ENCODE peak calls at places on chromosomes 1 and 21, in five cellular contexts. W, H, X, Q and D are unnamed samples. For H3K4me1 and H3K9me3, the result is how much of the 10 kb centered on the place peaks cover.

GRCh38 chr21:30102881-30103280 is 63.7 kb downstream of the CLDN17 start:
- DNase-seq in Q (no peak), W (no peak), H (no peak), X (no peak), D (no peak)

GRCh38 chr21:21200103-21200938 is 202.1 kb downstream of the NCAM2 start:
- DNase-seq in X (no peak), H (no peak), Q (no peak), W (peak), D (peak)

GRCh38 chr1:245086389-245086969 is 68.3 kb upstream of the KIF26B start:
- DNase-seq in W (no peak), X (no peak), H (no peak), Q (no peak), D (no peak)

GRCh38 chr1:223747838-223748335 is 35.5 kb downstream of the CAPN2 start:
- DNase-seq in Q (no peak), X (no peak), H (no peak), W (no peak), D (no peak)

GRCh38 chr1:165836664-165837482 is 9.5 kb downstream of the UCK2 start:
- DNase-seq in H (no peak), W (no peak), X (no peak), Q (no peak), D (no peak)

GRCh38 chr1:165068716-165069115 is 287.8 kb downstream of the LMX1A start:
- DNase-seq in H (no peak), Q (no peak), W (no peak), X (no peak), D (no peak)

GRCh38 chr1:48966583-48966982 is 189.9 kb upstream of the BEND5 start:
- DNase-seq in H (no peak), Q (no peak), X (no peak), W (no peak), D (no peak)

GRCh38 chr1:25080294-25081209 is 150.5 kb upstream of the RUNX3 start:
- DNase-seq in Q (no peak), H (no peak), X (peak), W (no peak), D (no peak)

GRCh38 chr1:162381941-162382750 is 618 bp downstream of the C1orf226 start:
- DNase-seq in W (no peak), Q (no peak), X (no peak), H (no peak), D (no peak)

GRCh38 chr1:211352985-211353515 is 26.4 kb downstream of the TRAF5 start:
- DNase-seq in H (no peak), X (peak), Q (no peak), W (no peak), D (peak)

GRCh38 chr1:145982010-145982723 is 14.2 kb downstream of the TXNIP start:
- DNase-seq in Q (no peak), W (no peak), H (no peak), X (no peak), D (no peak)

GRCh38 chr1:41499591-41499990 is 15.1 kb upstream of the EDN2 start:
- DNase-seq in H (peak), W (no peak), X (no peak), Q (no peak), D (no peak)

GRCh38 chr1:90963651-90964050 is 58.2 kb downstream of the ZNF644 start:
- DNase-seq in Q (no peak), H (no peak), W (no peak), X (no peak), D (no peak)

GRCh38 chr1:1959840-1960479 is 40.9 kb upstream of the TMEM52 start:
- DNase-seq in H (peak), Q (peak), X (peak), W (peak), D (peak)

GRCh38 chr1:207004931-207005830 is 27.4 kb downstream of the C1orf116 start:
- DNase-seq in H (no peak), Q (peak), W (no peak), X (peak), D (peak)

GRCh38 chr1:62746086-62746808 is 37.7 kb upstream of the ATG4C start:
- DNase-seq in H (no peak), Q (no peak), X (peak), W (no peak), D (no peak)

GRCh38 chr1:222521299-222522104 is 26.4 kb downstream of the HHIPL2 start:
- DNase-seq in H (no peak), Q (no peak), X (no peak), W (no peak), D (no peak)

GRCh38 chr1:55640708-55641473 is 425.7 kb upstream of the USP24 start:
- DNase-seq in H (peak), Q (peak), X (no peak), W (peak), D (no peak)

GRCh38 chr1:78223417-78224215 is 177.8 kb downstream of the GIPC2 start:
- DNase-seq in W (no peak), X (no peak), H (no peak), Q (no peak), D (no peak)

GRCh38 chr1:156795787-156796186 is 20.9 kb downstream of the SH2D2A start:
- DNase-seq in Q (no peak), H (no peak), X (no peak), W (no peak), D (no peak)

GRCh38 chr1:81760487-81761097 is 40.1 kb upstream of the ADGRL2 start:
- DNase-seq in W (no peak), Q (no peak), H (no peak), X (no peak), D (no peak)

GRCh38 chr1:14109276-14109635 is 409.3 kb downstream of the PRDM2 start:
- DNase-seq in W (no peak), Q (no peak), X (no peak), H (no peak), D (no peak)

GRCh38 chr1:230507671-230508407 is 81.7 kb upstream of the PGBD5 start:
- DNase-seq in W (peak), Q (peak), H (no peak), X (peak), D (no peak)

GRCh38 chr1:186152227-186152944 is 222.7 kb downstream of the TPR start:
- DNase-seq in X (no peak), H (no peak), W (no peak), Q (no peak), D (no peak)

GRCh38 chr1:231841616-231842344 is 215.2 kb downstream of the DISC1 start:
- DNase-seq in W (no peak), Q (no peak), H (no peak), X (no peak), D (no peak)

GRCh38 chr1:47468759-47469404 is 31.0 kb downstream of the FOXD2 start:
- DNase-seq in X (no peak), Q (no peak), W (no peak), H (no peak), D (no peak)

GRCh38 chr1:5781079-5781478 is 211.1 kb downstream of the NPHP4 start:
- DNase-seq in X (no peak), Q (no peak), H (no peak), W (no peak), D (no peak)

GRCh38 chr1:155981266-155982088 is 3.1 kb upstream of the ARHGEF2 start:
- DNase-seq in Q (peak), H (no peak), X (peak), W (no peak), D (peak)

GRCh38 chr21:17783816-17784598 is 35.1 kb downstream of the C21orf91 start:
- DNase-seq in Q (no peak), X (peak), H (no peak), W (no peak), D (no peak)

GRCh38 chr21:44298301-44298700 is 1.6 kb upstream of the PFKL start:
- DNase-seq in X (peak), W (no peak), H (no peak), Q (no peak), D (no peak)

GRCh38 chr1:92711473-92712165 is 73.3 kb downstream of the EVI5 start:
- DNase-seq in W (no peak), Q (no peak), H (no peak), X (no peak), D (no peak)

GRCh38 chr21:43884012-43884860 is 19.2 kb downstream of the AGPAT3 start:
- DNase-seq in Q (no peak), H (peak), X (no peak), W (no peak), D (peak)

GRCh38 chr1:203479646-203480045 is 4.0 kb downstream of the PRELP start:
- DNase-seq in Q (no peak), X (no peak), W (no peak), H (no peak), D (no peak)

GRCh38 chr1:204348722-204349121 is 11.0 kb downstream of the PLEKHA6 start:
- DNase-seq in Q (peak), X (no peak), H (peak), W (peak), D (no peak)

GRCh38 chr1:206679738-206680211 is 4.9 kb upstream of the MAPKAPK2 start:
- DNase-seq in W (no peak), Q (no peak), X (peak), H (no peak), D (no peak)

DNA sequence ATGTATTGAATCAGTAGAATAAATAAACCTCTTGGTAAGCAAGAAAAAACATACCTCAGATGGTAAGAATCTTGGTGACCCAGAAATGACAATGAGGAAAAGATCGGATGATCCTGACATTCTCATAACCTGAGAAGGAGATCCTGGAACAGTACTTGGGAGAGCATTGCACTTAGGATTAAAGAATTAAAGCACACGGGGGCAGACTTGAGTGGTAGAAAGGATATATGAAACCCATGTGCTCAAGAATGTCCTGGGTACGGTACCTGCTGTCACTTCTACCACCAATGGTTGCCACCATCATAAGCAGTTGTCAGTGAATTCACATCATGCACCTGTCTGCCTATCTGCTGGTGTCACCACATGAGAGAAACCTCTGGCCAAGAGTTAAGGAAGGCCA is 108.9 kb upstream of the GJB5 start:
- DNase-seq in Q (no peak), X (no peak), W (no peak), H (no peak), D (no peak)
- H3K27ac ChIP-seq in Q (no peak), X (no peak), W (no peak), H (no peak), D (no peak)

DNA sequence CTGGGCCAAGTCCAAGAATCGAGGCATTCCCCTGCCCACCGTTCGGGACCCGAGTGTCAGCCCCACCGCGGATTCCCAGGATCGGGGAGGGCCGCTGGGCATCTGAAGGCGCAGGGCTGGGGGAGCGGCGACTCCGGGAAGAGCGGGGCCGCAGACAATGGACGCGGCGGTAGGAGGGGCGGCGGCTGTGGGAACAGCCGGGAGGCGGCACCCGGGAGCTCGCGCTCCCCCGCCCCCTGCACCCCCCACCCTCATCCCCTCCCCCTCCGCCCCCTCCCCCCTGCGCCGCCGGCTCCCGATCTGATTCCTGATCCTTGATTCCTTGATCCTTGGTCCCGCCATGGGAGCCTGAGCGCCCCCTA is at the start of gene VANGL2:
- DNase-seq in X (peak), H (peak), Q (peak), W (peak), D (peak)
- H3K4me1 ChIP-seq in X (under half), H (under half), Q (under half), W (half or more), D (under half)

GRCh38 chr1:4701276-4701675 is 46.9 kb downstream of the AJAP1 start:
- DNase-seq in Q (no peak), X (no peak), H (no peak), W (no peak), D (no peak)
- H3K9me3 ChIP-seq in Q (under half), X (under half), H (under half), W (under half), D (under half)

DNA sequence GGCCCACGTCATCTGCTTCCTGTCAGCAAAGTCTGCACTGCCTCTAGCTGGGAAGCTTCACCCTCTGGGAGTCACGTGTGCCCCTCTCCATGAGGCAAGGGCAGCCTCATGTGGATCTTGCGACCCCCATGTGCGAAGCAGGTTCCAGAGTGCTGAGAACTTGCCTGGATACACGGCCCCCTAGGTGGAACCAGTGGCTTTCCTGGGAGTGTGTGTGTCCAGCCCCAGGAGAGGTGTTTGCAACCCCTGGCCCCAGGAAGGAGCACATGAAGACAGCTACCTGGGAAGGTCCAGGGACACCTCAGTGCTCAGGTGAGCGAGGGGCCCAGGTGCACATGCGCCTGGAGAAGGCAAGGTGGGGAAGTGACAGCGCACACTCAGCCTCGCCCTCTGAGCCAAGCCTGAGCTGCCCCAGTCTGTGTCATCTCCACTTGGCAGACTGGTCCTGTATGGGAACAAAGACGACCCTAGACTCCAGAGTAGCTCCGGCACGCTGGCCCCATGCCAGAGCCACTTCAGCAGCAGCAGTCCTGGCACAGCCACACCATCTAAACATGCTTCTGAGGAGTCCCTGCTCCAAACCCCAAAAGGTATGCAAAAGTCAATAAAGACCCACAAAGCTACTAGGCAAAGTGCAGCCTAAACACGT is 8.9 kb downstream of the LSS start:
- DNase-seq in Q (peak), H (peak), X (no peak), W (peak), D (no peak)
- H3K27ac ChIP-seq in Q (no peak), H (no peak), X (no peak), W (no peak), D (no peak)